ENCODE peak calls at places on chromosomes 7 and 10, in four cellular contexts. One of them, this sample, is unnamed.

GRCh38 chr7:103573479-103574058 is 127.6 kb upstream of the SLC26A5 start:
- DNase-seq in substantia nigra: no peak
- DNase-seq in B cell: no peak
- DNase-seq in germinal center: no peak
- DNase-seq in this sample: no peak

GRCh38 chr7:16589895-16590294 is 55.7 kb downstream of the ANKMY2 start:
- DNase-seq in germinal center: no peak
- DNase-seq in substantia nigra: no peak
- DNase-seq in B cell: no peak
- DNase-seq in this sample: no peak

GRCh38 chr7:14321947-14322346 is 332.5 kb upstream of the ETV1 start:
- DNase-seq in substantia nigra: no peak
- DNase-seq in B cell: no peak
- DNase-seq in germinal center: no peak
- DNase-seq in this sample: no peak

GRCh38 chr10:121541450-121541849 is 56.8 kb downstream of the FGFR2 start:
- DNase-seq in germinal center: no peak
- DNase-seq in B cell: no peak
- DNase-seq in substantia nigra: no peak
- DNase-seq in this sample: no peak

GRCh38 chr10:37860494-37861190 is 3.2 kb upstream of the ZNF248 start:
- DNase-seq in germinal center: no peak
- DNase-seq in substantia nigra: no peak
- DNase-seq in B cell: no peak
- DNase-seq in this sample: no peak

GRCh38 chr7:103712991-103713778 is 267.2 kb upstream of the SLC26A5 start:
- DNase-seq in B cell: no peak
- DNase-seq in germinal center: no peak
- DNase-seq in substantia nigra: no peak
- DNase-seq in this sample: no peak

GRCh38 chr7:12719141-12719919 is 31.9 kb downstream of the ARL4A start:
- DNase-seq in B cell: no peak
- DNase-seq in germinal center: no peak
- DNase-seq in substantia nigra: no peak
- DNase-seq in this sample: peak

GRCh38 chr10:129768437-129769355 is 195.4 kb downstream of the EBF3 start:
- DNase-seq in B cell: no peak
- DNase-seq in germinal center: no peak
- DNase-seq in substantia nigra: no peak
- DNase-seq in this sample: no peak

GRCh38 chr10:110985497-110986270 is 66.3 kb downstream of the SHOC2 start:
- DNase-seq in substantia nigra: no peak
- DNase-seq in germinal center: no peak
- DNase-seq in B cell: no peak
- DNase-seq in this sample: no peak

GRCh38 chr7:120735791-120736190 is 122.2 kb downstream of the TSPAN12 start:
- DNase-seq in germinal center: no peak
- DNase-seq in substantia nigra: no peak
- DNase-seq in B cell: no peak
- DNase-seq in this sample: no peak

GRCh38 chr7:154364156-154364555 is 312.0 kb downstream of the DPP6 start:
- DNase-seq in germinal center: no peak
- DNase-seq in B cell: no peak
- DNase-seq in substantia nigra: no peak
- DNase-seq in this sample: no peak

GRCh38 chr7:85101347-85101746 is 85.5 kb downstream of the SEMA3D start:
- DNase-seq in B cell: no peak
- DNase-seq in substantia nigra: no peak
- DNase-seq in germinal center: no peak
- DNase-seq in this sample: no peak

GRCh38 chr7:116988363-116988989 is 35.2 kb downstream of the ST7 start:
- DNase-seq in substantia nigra: no peak
- DNase-seq in B cell: no peak
- DNase-seq in germinal center: no peak
- DNase-seq in this sample: no peak

GRCh38 chr7:5491251-5492044 is 67.8 kb upstream of the TNRC18 start:
- DNase-seq in B cell: peak
- DNase-seq in germinal center: no peak
- DNase-seq in substantia nigra: no peak
- DNase-seq in this sample: no peak

GRCh38 chr7:68250143-68250542 is 1253.5 kb downstream of the TYW1 start:
- DNase-seq in germinal center: no peak
- DNase-seq in substantia nigra: no peak
- DNase-seq in B cell: no peak
- DNase-seq in this sample: no peak

GRCh38 chr10:48926255-48926654 is 13.4 kb downstream of the LRRC18 start:
- DNase-seq in germinal center: no peak
- DNase-seq in B cell: no peak
- DNase-seq in substantia nigra: no peak
- DNase-seq in this sample: no peak

GRCh38 chr10:97713828-97714400 is 384 bp downstream of the MARVELD1 start:
- DNase-seq in B cell: peak
- DNase-seq in germinal center: peak
- DNase-seq in substantia nigra: peak
- DNase-seq in this sample: peak

GRCh38 chr7:65980478-65981250 is 1.3 kb downstream of the GUSB start:
- DNase-seq in substantia nigra: peak
- DNase-seq in germinal center: peak
- DNase-seq in B cell: peak
- DNase-seq in this sample: peak

GRCh38 chr10:123331438-123331837 is 177.2 kb downstream of the BUB3 start:
- DNase-seq in B cell: no peak
- DNase-seq in substantia nigra: no peak
- DNase-seq in germinal center: no peak
- DNase-seq in this sample: no peak

This sample was measured in activated CD8-positive, alpha-beta T cell treated with anti-CD3 and anti-CD28 coated beads for 36 hours.